ENCODE peak calls at places on chromosomes 2 and 18, in six cellular contexts. V, E, B, Q, T and U are unnamed samples.

GRCh38 chr18:75127143-75128021 is 81.6 kb downstream of the PTGR3 start:
- DNase-seq in B (no peak), V (no peak), Q (no peak), T (peak), E (no peak), U (no peak)

GRCh38 chr2:18247282-18248110 is 313.0 kb downstream of the RDH14 start:
- DNase-seq in Q (no peak), V (no peak), T (no peak), E (no peak), B (no peak), U (no peak)

GRCh38 chr18:63552581-63552980 is 10.4 kb downstream of the SERPINB12 start:
- DNase-seq in B (no peak), Q (no peak), T (no peak), V (no peak), E (no peak), U (no peak)

GRCh38 chr2:143950675-143951074 is 569.2 kb downstream of the ZEB2 start:
- DNase-seq in B (no peak), E (no peak), V (no peak), Q (no peak), T (no peak), U (no peak)

GRCh38 chr2:144015655-144016245 is 504.2 kb downstream of the ZEB2 start:
- DNase-seq in T (no peak), B (no peak), V (no peak), E (no peak), Q (no peak), U (no peak)

GRCh38 chr2:168851674-168852320 is 38.4 kb downstream of the SPC25 start:
- DNase-seq in V (peak), B (no peak), T (no peak), Q (peak), E (no peak), U (no peak)

GRCh38 chr18:55629136-55629535 is 41.1 kb upstream of the TCF4 start:
- DNase-seq in T (no peak), E (no peak), Q (no peak), B (no peak), V (no peak), U (no peak)

GRCh38 chr2:157329524-157329923 is 3.9 kb upstream of the ERMN start:
- DNase-seq in B (no peak), Q (no peak), T (no peak), V (no peak), E (no peak), U (no peak)

GRCh38 chr2:38654495-38655381 is 11.2 kb upstream of the GALM start:
- DNase-seq in E (no peak), V (no peak), Q (no peak), B (no peak), T (no peak), U (no peak)

GRCh38 chr2:100424277-100424875 is 6.9 kb upstream of the CHST10 start:
- DNase-seq in E (no peak), B (no peak), V (no peak), T (no peak), Q (no peak), U (no peak)

GRCh38 chr2:201661366-201661765 is 18.1 kb upstream of the TMEM237 start:
- DNase-seq in V (peak), T (no peak), E (no peak), Q (no peak), B (no peak), U (no peak)

GRCh38 chr2:190431907-190432306 is 23.8 kb downstream of the MFSD6 start:
- DNase-seq in T (no peak), B (no peak), V (no peak), E (no peak), Q (no peak), U (no peak)

GRCh38 chr18:34773378-34773777 is 63.3 kb downstream of the DTNA start:
- DNase-seq in V (no peak), B (no peak), Q (no peak), T (no peak), E (no peak), U (no peak)

GRCh38 chr2:69300650-69301049 is 86.4 kb downstream of the GFPT1 start:
- DNase-seq in T (no peak), E (no peak), B (no peak), Q (no peak), V (no peak), U (no peak)

GRCh38 chr2:85183481-85183880 is 50.3 kb downstream of the TCF7L1 start:
- DNase-seq in Q (no peak), B (no peak), T (no peak), V (no peak), E (no peak), U (no peak)

GRCh38 chr18:49608366-49608747 is 46.5 kb downstream of the LIPG start:
- DNase-seq in T (no peak), E (no peak), B (no peak), V (no peak), Q (no peak), U (no peak)

GRCh38 chr2:216991563-216991962 is 131.7 kb upstream of the TNP1 start:
- DNase-seq in Q (no peak), V (peak), T (no peak), E (no peak), B (no peak), U (no peak)

GRCh38 chr18:6920099-6920955 is 190.8 kb downstream of the ARHGAP28 start:
- DNase-seq in E (peak), B (no peak), V (peak), Q (no peak), T (no peak), U (no peak)

GRCh38 chr2:147665035-147665434 is 179.8 kb upstream of the ACVR2A start:
- DNase-seq in Q (no peak), T (no peak), V (no peak), E (no peak), B (no peak), U (no peak)

GRCh38 chr18:27771571-27771970 is 405.4 kb downstream of the CDH2 start:
- DNase-seq in B (no peak), Q (no peak), T (no peak), V (no peak), E (no peak), U (no peak)

GRCh38 chr18:79272916-79273315 is 122.8 kb upstream of the NFATC1 start:
- DNase-seq in Q (no peak), B (no peak), V (no peak), T (no peak), E (no peak), U (no peak)

GRCh38 chr2:224983719-224984388 is 58.4 kb downstream of the DOCK10 start:
- DNase-seq in B (no peak), T (no peak), E (no peak), V (no peak), Q (no peak), U (no peak)

GRCh38 chr2:239291505-239292350 is 109.1 kb downstream of the HDAC4 start:
- DNase-seq in E (peak), B (no peak), Q (no peak), T (no peak), V (peak), U (no peak)

GRCh38 chr2:172833898-172834297 is 98.3 kb downstream of the RAPGEF4 start:
- DNase-seq in V (no peak), E (no peak), B (no peak), T (no peak), Q (no peak), U (no peak)

DNA sequence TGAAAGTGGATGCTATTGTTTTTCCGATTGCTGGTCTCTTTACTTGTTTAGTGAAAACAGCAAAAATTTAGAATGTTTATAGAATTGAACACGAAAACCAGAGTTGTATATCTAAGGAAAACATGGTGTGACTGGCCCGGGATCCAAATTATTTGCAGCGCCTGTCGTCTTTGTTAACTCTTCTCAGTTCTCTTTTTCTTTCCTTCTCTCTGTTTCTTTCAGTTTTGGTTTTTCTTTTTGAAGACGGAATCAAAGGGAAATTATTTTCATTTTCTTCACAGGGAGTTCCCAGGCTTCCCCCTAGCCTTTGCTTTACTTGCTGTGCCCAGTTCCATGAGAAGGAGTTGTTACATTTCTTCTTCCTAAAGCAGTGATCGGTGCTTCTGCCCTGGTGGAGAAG is 76.0 kb downstream of the AGAP1 start:
- DNase-seq in T (no peak), E (no peak), Q (no peak), B (no peak), V (no peak), U (no peak)
- H3K27ac ChIP-seq in T (no peak), E (no peak), Q (no peak), B (no peak), V (no peak), U (no peak)

GRCh38 chr2:11568436-11568835 is 34.6 kb downstream of the GREB1 start:
- DNase-seq in E (no peak), V (no peak), T (no peak), Q (no peak), B (no peak), U (no peak)
- H3K27ac ChIP-seq in E (no peak), V (no peak), T (no peak), Q (no peak), B (no peak), U (no peak)

DNA sequence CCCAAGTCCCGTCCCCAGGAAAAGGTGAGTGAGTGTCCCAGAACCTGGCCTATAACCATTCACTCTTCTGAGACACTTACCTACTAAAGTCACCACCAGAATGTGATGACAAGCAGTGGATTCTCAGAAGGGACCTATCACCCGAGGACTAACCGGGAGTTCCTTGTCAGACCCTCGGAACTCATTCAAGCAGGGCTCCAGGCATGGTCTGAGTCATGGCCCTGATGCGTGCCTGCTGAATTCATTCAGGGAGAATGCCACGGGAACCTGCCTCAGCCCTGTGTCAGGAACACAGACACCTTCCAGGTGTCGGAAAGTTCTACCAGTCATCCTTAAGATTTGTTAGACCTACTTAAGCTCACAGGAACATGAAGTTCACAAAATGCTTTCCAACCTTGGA is 29.8 kb downstream of the ALPK2 start:
- DNase-seq in T (no peak), B (no peak), V (no peak), E (no peak), Q (no peak), U (no peak)
- H3K27ac ChIP-seq in T (peak), B (no peak), V (no peak), E (no peak), Q (no peak), U (no peak)

GRCh38 chr2:215652432-215652831 is 216.6 kb upstream of the FN1 start:
- DNase-seq in E (no peak), B (no peak), T (no peak), V (no peak), Q (no peak), U (no peak)
- H3K27ac ChIP-seq in E (no peak), B (no peak), T (no peak), V (no peak), Q (no peak), U (no peak)

GRCh38 chr2:16105664-16106281 is 165.4 kb downstream of the MYCN start:
- DNase-seq in E (no peak), V (no peak), T (no peak), B (no peak), Q (no peak), U (peak)
- H3K27ac ChIP-seq in E (no peak), V (no peak), T (no peak), B (no peak), Q (no peak), U (peak)

GRCh38 chr2:30267161-30267568 is 35.8 kb downstream of the LBH start:
- DNase-seq in T (no peak), E (no peak), B (peak), V (no peak), Q (no peak), U (no peak)
- H3K27ac ChIP-seq in T (no peak), E (no peak), B (peak), V (no peak), Q (no peak), U (no peak)